ENCODE peak calls at places on chromosomes 5 and 9, in seven cellular contexts. B is foreskin fibroblast; S is cardiac muscle cell; J is tibial artery; K is neural crest cell; L is CD8-positive, alpha-beta T cell; R is body of pancreas. I is an unnamed sample.

GRCh38 chr9:109403766-109404320 is 83.0 kb upstream of the EPB41L4B start:
- DNase-seq in J (no peak), B (no peak), K (no peak), R (no peak), S (no peak), L (no peak), I (no peak)

GRCh38 chr5:76715734-76716455 is at the start of gene F2R:
- DNase-seq in S (peak), R (peak), J (peak), B (peak), K (peak), L (no peak), I (peak)

GRCh38 chr9:36905101-36906066 is 128.7 kb downstream of the PAX5 start:
- DNase-seq in S (no peak), B (no peak), K (no peak), L (no peak), J (no peak), R (no peak), I (no peak)

GRCh38 chr9:113868501-113868900 is 7.6 kb upstream of the ZNF618 start:
- DNase-seq in B (no peak), J (no peak), K (no peak), R (no peak), S (no peak), L (no peak), I (no peak)

GRCh38 chr9:131394464-131395026 is 659 bp downstream of the PRRC2B start:
- DNase-seq in J (peak), L (no peak), K (no peak), S (peak), R (peak), B (peak), I (peak)

GRCh38 chr9:8564960-8565359 is 765.4 kb upstream of the DMAC1 start:
- DNase-seq in J (no peak), L (no peak), B (no peak), S (peak), R (no peak), K (no peak), I (no peak)

GRCh38 chr5:136631176-136631575 is 265.8 kb upstream of the TRPC7 start:
- DNase-seq in R (no peak), S (peak), B (no peak), K (no peak), J (no peak), L (no peak), I (no peak)

GRCh38 chr5:9761706-9762105 is 131.6 kb upstream of the TAS2R1 start:
- DNase-seq in R (no peak), K (no peak), L (no peak), B (no peak), J (no peak), S (peak), I (no peak)

GRCh38 chr5:136776022-136776927 is 410.9 kb upstream of the TRPC7 start:
- DNase-seq in K (no peak), S (no peak), R (no peak), B (peak), J (no peak), L (no peak), I (no peak)

GRCh38 chr5:83146441-83146840 is 69.1 kb downstream of the XRCC4 start:
- DNase-seq in B (no peak), J (no peak), L (no peak), K (no peak), S (no peak), R (no peak), I (no peak)

DNA sequence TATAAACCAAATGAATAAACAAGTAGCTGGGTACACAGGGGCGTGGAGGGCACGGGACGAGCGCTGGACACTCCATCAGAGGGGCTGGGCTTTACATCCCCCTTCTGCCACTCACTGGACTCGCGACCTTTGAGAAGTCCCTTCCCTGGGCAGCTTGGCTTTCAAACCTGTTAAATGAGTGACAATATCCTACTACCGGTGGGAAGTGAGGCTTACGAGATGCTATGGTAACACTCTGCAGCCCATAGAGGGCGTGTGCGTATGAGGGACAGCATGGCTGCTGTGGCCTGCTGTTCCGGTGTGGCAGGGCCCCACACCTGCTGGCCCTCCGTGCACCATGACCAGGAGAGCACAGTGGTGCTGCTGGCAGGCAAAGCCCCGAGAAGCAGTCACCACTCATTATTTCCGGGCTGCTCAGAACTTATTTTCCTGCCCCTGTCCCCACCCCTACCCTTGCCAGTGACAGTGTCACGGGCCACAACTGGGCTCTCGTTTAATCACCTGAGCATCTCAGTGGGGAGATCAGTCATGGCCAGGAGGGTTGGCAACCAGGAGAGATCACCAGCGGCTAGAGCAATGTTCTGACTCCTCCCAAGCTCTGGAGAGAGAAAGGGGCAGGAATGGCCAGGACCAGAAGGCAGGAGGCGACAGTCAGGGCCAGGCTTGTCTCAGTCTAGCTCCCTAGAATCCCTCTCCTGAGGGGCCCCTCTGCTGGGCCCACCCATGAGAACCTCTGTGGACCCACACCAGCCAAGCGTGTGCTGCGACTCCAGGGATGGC is 10.5 kb downstream of the CLTB start:
- DNase-seq in S (no peak), R (no peak), K (no peak), L (no peak), B (no peak), J (no peak), I (no peak)
- TF ChIP-seq CTCF in S (no peak), R (no peak), K (no peak), L (no peak), B (no peak), J (no peak), I (peak)

GRCh38 chr5:25858019-25858418 is 1180.4 kb downstream of the CDH9 start:
- DNase-seq in R (no peak), J (no peak), L (no peak), K (no peak), S (no peak), B (no peak), I (no peak)
- TF ChIP-seq CTCF in R (no peak), J (no peak), L (no peak), K (peak), S (no peak), B (no peak), I (no peak)

DNA sequence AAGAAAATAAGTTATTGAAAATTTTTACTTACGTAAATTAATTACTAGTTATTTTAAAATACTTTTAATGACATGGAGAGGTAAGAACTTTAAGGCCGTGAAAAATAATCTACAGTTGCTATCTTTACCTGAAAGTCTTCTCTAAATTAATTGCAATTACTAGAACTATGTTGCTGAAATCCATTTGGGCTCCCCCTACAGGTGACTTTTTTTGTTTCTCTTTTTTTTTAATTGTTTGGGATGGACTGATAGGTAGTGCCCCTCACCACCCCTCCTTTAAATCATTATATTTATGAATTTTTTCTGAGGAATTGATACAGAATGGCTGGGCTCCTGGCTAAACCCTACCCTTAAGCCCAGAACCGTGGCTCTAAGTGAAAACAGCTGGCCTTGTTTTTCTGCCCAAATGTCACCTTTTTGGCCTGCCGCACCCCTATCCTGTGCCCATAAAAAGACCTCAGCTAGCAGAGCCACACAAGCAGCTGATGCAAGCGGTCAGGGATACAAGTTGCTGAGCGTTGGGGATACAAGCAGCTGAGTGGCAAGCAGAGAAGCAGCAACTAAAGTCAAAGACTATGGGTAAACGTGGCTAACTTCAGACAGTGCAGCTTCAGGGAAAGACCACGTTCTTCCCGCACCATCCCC is 315.2 kb upstream of the ACO1 start:
- DNase-seq in S (no peak), B (no peak), K (no peak), J (no peak), L (no peak), R (no peak), I (no peak)
- TF ChIP-seq CTCF in S (no peak), B (no peak), K (peak), J (no peak), L (peak), R (no peak), I (peak)

GRCh38 chr9:115349542-115349941 is 231.6 kb upstream of the TNC start:
- DNase-seq in B (peak), L (no peak), K (no peak), J (no peak), R (no peak), S (no peak), I (no peak)
- TF ChIP-seq CTCF in B (no peak), L (no peak), K (no peak), J (no peak), R (no peak), S (no peak), I (no peak)

GRCh38 chr5:139368613-139369012 is 14.5 kb downstream of the SLC23A1 start:
- DNase-seq in L (no peak), B (peak), S (no peak), J (no peak), R (no peak), K (no peak), I (no peak)
- TF ChIP-seq CTCF in L (no peak), B (no peak), S (no peak), J (no peak), R (no peak), K (no peak), I (no peak)

GRCh38 chr9:95044731-95045508 is 272.6 kb downstream of the FANCC start:
- DNase-seq in R (peak), K (peak), S (no peak), B (peak), L (no peak), J (no peak), I (peak)
- TF ChIP-seq CTCF in R (peak), K (peak), S (peak), B (no peak), L (no peak), J (no peak), I (peak)

GRCh38 chr5:132008163-132008473 is 3.3 kb downstream of the ACSL6 start:
- DNase-seq in J (peak), B (no peak), L (no peak), S (no peak), R (no peak), K (no peak), I (no peak)
- TF ChIP-seq CTCF in J (no peak), B (no peak), L (no peak), S (peak), R (no peak), K (peak), I (peak)

GRCh38 chr5:37757980-37758582 is 81.8 kb downstream of the GDNF start:
- DNase-seq in J (no peak), K (no peak), R (no peak), S (peak), L (no peak), B (peak), I (no peak)
- TF ChIP-seq CTCF in J (no peak), K (no peak), R (no peak), S (peak), L (no peak), B (no peak), I (no peak)

GRCh38 chr5:132176987-132177386 is 50.7 kb downstream of the P4HA2 start:
- DNase-seq in B (peak), K (no peak), L (no peak), S (peak), J (no peak), R (no peak), I (no peak)
- TF ChIP-seq CTCF in B (peak), K (no peak), L (no peak), S (peak), J (peak), R (no peak), I (no peak)